ENCODE peak calls at places on chromosome 1, in six cellular contexts. T is GM12878, W is H1, V is HepG2, O is K562, J is SK-N-SH. Y is an unnamed sample.

GRCh38 chr1:26529655-26530539 is at the start of gene RPS6KA1:
- DNase-seq in T (no peak), W (no peak), V (peak), O (peak), J (peak), Y (no peak)

GRCh38 chr1:111222308-111223125 is 5.0 kb upstream of the CHI3L2 start:
- DNase-seq in T (peak), W (peak), V (peak), O (peak), J (peak), Y (peak)

GRCh38 chr1:201941420-201942128 is 4.8 kb downstream of the LMOD1 start:
- DNase-seq in T (no peak), W (peak), V (peak), O (peak), J (no peak), Y (no peak)

GRCh38 chr1:112904071-112904830 is 51.7 kb downstream of the SLC16A1 start:
- DNase-seq in T (no peak), W (no peak), V (no peak), O (peak), J (no peak), Y (peak)

GRCh38 chr1:87117761-87118160 is 203.3 kb downstream of the HS2ST1 start:
- DNase-seq in T (no peak), W (no peak), V (no peak), O (no peak), J (no peak), Y (no peak)

GRCh38 chr1:2109581-2110021 is 59.4 kb downstream of the PRKCZ start:
- DNase-seq in T (no peak), W (no peak), V (no peak), O (no peak), J (no peak), Y (no peak)

GRCh38 chr1:14897080-14897449 is 256.5 kb upstream of the TMEM51 start:
- DNase-seq in T (no peak), W (no peak), V (no peak), O (peak), J (no peak), Y (peak)

GRCh38 chr1:21212126-21212525 is 35.4 kb upstream of the EIF4G3 start:
- DNase-seq in T (no peak), W (no peak), V (peak), O (no peak), J (no peak), Y (no peak)

GRCh38 chr1:115837762-115838421 is 3.0 kb downstream of the NHLH2 start:
- DNase-seq in T (no peak), W (no peak), V (no peak), O (no peak), J (no peak), Y (no peak)

GRCh38 chr1:85259866-85260345 is 444 bp upstream of the C1orf52 start:
- DNase-seq in T (no peak), W (no peak), V (no peak), O (no peak), J (no peak), Y (no peak)

GRCh38 chr1:208910161-208910560 is 666.0 kb upstream of the PLXNA2 start:
- DNase-seq in T (no peak), W (no peak), V (no peak), O (no peak), J (no peak), Y (no peak)

GRCh38 chr1:1207254-1207902 is 986 bp upstream of the TNFRSF18 start:
- DNase-seq in T (no peak), W (no peak), V (no peak), O (no peak), J (peak), Y (no peak)

GRCh38 chr1:103284270-103284669 is 175.9 kb upstream of the COL11A1 start:
- DNase-seq in T (no peak), W (no peak), V (no peak), O (no peak), J (peak), Y (no peak)

GRCh38 chr1:37169241-37169640 is 134.9 kb upstream of the GRIK3 start:
- DNase-seq in T (no peak), W (no peak), V (no peak), O (no peak), J (no peak), Y (no peak)

GRCh38 chr1:217432339-217432738 is 198.6 kb downstream of the GPATCH2 start:
- DNase-seq in T (no peak), W (no peak), V (no peak), O (no peak), J (no peak), Y (no peak)

GRCh38 chr1:51644533-51645197 is 27.8 kb downstream of the OSBPL9 start:
- DNase-seq in T (no peak), W (peak), V (no peak), O (no peak), J (no peak), Y (peak)

GRCh38 chr1:115829023-115829674 is 11.8 kb downstream of the NHLH2 start:
- DNase-seq in T (no peak), W (no peak), V (peak), O (peak), J (no peak), Y (peak)

GRCh38 chr1:113946668-113947387 is 17.7 kb downstream of the HIPK1 start:
- DNase-seq in T (no peak), W (no peak), V (peak), O (peak), J (no peak), Y (no peak)

GRCh38 chr1:53326598-53327182 is 1.2 kb downstream of the LRP8 start:
- DNase-seq in T (no peak), W (no peak), V (no peak), O (no peak), J (peak), Y (no peak)

GRCh38 chr1:101592861-101593260 is 356.0 kb downstream of the S1PR1 start:
- DNase-seq in T (no peak), W (no peak), V (no peak), O (no peak), J (no peak), Y (no peak)

GRCh38 chr1:89659322-89660061 is 26.6 kb downstream of the LRRC8C start:
- DNase-seq in T (no peak), W (no peak), V (no peak), O (no peak), J (no peak), Y (no peak)

GRCh38 chr1:210917560-210918214 is 216.3 kb downstream of the KCNH1 start:
- DNase-seq in T (no peak), W (no peak), V (no peak), O (no peak), J (peak), Y (no peak)

GRCh38 chr1:46180082-46180616 is 3.9 kb upstream of the P3R3URF start:
- DNase-seq in T (no peak), W (peak), V (peak), O (peak), J (no peak), Y (peak)
- TF ChIP-seq POLR2AphosphoS5 in T (no peak), W (no peak), V (no peak), O (no peak), J (no peak), Y (peak)

GRCh38 chr1:159089184-159089791 is 12.7 kb upstream of the AIM2 start:
- DNase-seq in T (no peak), W (no peak), V (peak), O (peak), J (no peak), Y (no peak)

GRCh38 chr1:159088566-159089183 is 12.1 kb upstream of the AIM2 start:
- DNase-seq in T (no peak), W (no peak), V (no peak), O (no peak), J (no peak), Y (no peak)

GRCh38 chr1:159090566-159091546 is 14.3 kb upstream of the AIM2 start:
- DNase-seq in T (no peak), W (no peak), V (no peak), O (no peak), J (no peak), Y (no peak)

GRCh38 chr1:159092398-159092760 is 15.8 kb upstream of the AIM2 start:
- DNase-seq in T (no peak), W (no peak), V (no peak), O (no peak), J (no peak), Y (no peak)

GRCh38 chr1:159091547-159092397 is 15.2 kb upstream of the AIM2 start:
- DNase-seq in T (no peak), W (no peak), V (no peak), O (no peak), J (no peak), Y (no peak)
- TF ChIP-seq RAD21 in T (no peak), W (no peak), V (no peak), O (no peak), J (no peak), Y (no peak)

GRCh38 chr1:246537887-246538286 is 28.2 kb downstream of the TFB2M start:
- DNase-seq in T (no peak), W (no peak), V (no peak), O (no peak), J (no peak), Y (no peak)
- TF ChIP-seq POLR2AphosphoS5 in T (no peak), W (no peak), V (no peak), O (no peak), J (no peak), Y (no peak)

GRCh38 chr1:7433896-7434295 is 337.2 kb upstream of the VAMP3 start:
- DNase-seq in T (no peak), W (no peak), V (no peak), O (no peak), J (no peak), Y (no peak)

GRCh38 chr1:7430646-7431045 is 340.4 kb upstream of the VAMP3 start:
- DNase-seq in T (no peak), W (no peak), V (no peak), O (no peak), J (no peak), Y (no peak)

GRCh38 chr1:7432102-7432895 is 338.8 kb upstream of the VAMP3 start:
- DNase-seq in T (no peak), W (no peak), V (no peak), O (no peak), J (no peak), Y (no peak)

GRCh38 chr1:7434566-7434965 is 336.5 kb upstream of the VAMP3 start:
- DNase-seq in T (no peak), W (no peak), V (no peak), O (no peak), J (no peak), Y (no peak)

DNA sequence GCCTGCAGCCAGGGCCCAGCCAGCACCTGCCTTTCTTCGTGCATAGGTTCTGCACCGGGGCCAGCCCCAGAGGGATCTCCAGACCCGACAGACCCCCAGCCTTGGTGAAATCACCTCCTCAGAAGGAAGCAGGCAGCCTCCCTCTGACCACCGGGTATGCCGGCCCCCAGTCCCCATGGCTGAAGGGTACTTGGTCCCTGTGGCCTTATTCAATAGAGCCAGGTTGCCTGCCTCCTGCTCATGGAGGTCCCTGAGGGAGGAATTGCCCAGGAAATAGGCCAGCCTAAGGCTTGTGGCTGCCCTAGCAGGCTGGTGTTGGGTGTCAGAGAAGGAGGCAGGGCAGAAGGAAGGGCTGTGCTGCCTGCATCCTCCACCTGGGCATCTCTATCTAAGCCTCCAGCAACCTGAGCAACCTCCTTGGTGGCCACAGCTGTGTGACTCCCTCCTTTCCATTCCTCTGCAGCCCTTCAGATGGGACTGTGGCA is 338.2 kb upstream of the VAMP3 start:
- DNase-seq in T (no peak), W (no peak), V (no peak), O (no peak), J (no peak), Y (no peak)
- TF ChIP-seq RAD21 in T (no peak), W (no peak), V (no peak), O (no peak), J (no peak), Y (no peak)

GRCh38 chr1:55522353-55522903 is 307.3 kb upstream of the USP24 start:
- DNase-seq in T (no peak), W (no peak), V (no peak), O (no peak), J (no peak), Y (no peak)
- TF ChIP-seq POLR2AphosphoS5 in T (no peak), W (no peak), V (no peak), O (no peak), J (no peak), Y (no peak)

DNA sequence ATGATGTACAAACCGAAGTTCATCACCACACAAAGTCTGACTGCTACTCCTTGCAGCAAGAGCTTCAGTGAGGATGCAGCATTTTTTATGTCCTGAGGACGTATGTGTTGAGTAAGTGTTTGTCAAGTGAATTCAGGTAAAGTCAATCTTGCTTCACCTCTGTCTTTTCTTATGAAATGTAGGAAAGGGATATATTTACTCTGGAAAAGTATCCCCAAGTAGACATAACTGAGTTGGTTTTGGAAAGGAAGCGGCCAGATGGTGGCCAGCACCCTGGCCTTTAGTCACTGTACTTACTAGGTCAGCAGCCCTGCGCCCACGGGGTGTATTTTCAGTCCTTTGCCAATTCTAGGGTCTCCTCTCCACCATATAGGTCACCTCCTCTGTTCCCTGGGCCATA is 75.2 kb downstream of the SUSD4 start:
- DNase-seq in T (no peak), W (no peak), V (no peak), O (no peak), J (no peak), Y (no peak)
- TF ChIP-seq RAD21 in T (no peak), W (no peak), V (no peak), O (no peak), J (no peak), Y (no peak)

GRCh38 chr1:162678439-162678838 is 46.2 kb downstream of the DDR2 start:
- DNase-seq in T (no peak), W (no peak), V (peak), O (no peak), J (no peak), Y (peak)
- TF ChIP-seq POLR2AphosphoS5 in T (no peak), W (no peak), V (no peak), O (no peak), J (no peak), Y (peak)

DNA sequence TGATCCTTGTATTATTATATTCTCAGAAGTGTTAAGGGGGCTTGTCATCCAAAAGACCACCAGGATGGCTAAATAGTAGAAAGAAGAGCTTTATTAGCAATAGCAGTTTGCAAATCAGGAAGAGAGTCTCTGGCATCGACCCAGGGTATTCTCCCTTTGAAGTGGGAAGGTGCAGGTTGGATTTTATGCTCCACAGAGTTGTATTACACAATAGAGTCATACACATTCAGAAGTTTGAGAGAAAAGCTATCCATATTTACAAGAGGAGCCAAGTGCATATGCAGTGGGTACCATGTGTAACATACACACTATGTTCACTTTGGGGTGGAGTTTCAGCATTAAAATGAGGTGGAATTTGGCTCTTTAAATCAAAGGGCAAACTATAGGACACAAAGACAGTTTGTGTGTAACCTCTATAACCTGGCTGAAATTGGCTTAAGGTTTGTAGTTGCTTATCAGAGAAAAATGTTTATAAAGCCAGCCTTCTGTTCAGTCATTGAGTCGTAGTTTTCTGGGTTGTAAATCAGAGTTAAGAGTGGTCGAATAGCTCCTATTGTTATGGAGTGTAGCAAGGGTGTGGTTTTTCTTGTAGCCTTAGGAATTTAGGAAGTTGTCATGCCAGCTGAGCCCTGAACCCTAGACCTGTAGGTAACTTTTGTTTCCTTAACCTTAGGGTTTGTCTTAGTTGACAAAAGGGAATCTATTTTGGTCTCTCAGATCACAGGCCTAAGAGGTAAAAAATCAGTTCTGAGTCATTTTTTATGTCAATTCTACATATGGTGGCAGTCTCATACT is 125.3 kb downstream of the DNM3 start:
- DNase-seq in T (no peak), W (peak), V (no peak), O (no peak), J (no peak), Y (no peak)
- TF ChIP-seq RAD21 in T (no peak), W (no peak), V (no peak), O (no peak), J (no peak), Y (no peak)

GRCh38 chr1:32933742-32934322 is 30.8 kb downstream of the RNF19B start:
- DNase-seq in T (no peak), W (no peak), V (peak), O (no peak), J (peak), Y (no peak)
- TF ChIP-seq POLR2AphosphoS5 in T (no peak), W (no peak), V (no peak), O (no peak), J (peak), Y (no peak)